ENCODE peak calls at places on chromosomes 16 and 17, in nine cellular contexts. B is adrenal gland, X is Peyer's patch, Y is ovary, P is body of pancreas, S is stomach, E is A549, I is uterus, G is esophagus muscularis mucosa. K is an unnamed sample.
A peak's percentile ranks its signal among the peaks of the same experiment; 100 is the strongest.

GRCh38 chr17:29778936-29779811 is 150.9 kb downstream of the SSH2 start:
- DNase-seq in B (peak; percentile 60), X (peak; percentile 79), Y (peak; percentile 38), P (peak; percentile 75), S (peak; percentile 68), E (peak; percentile 66), I (peak; percentile 82), G (peak; percentile 98), K (peak; percentile 75)

GRCh38 chr17:50183439-50184001 is 17.7 kb downstream of the SGCA start:
- DNase-seq in B (no peak), X (no peak), Y (no peak), P (no peak), S (no peak), E (no peak), I (no peak), G (no peak), K (no peak)

GRCh38 chr17:81337449-81337848 is 42.3 kb upstream of the SLC38A10 start:
- DNase-seq in B (peak; percentile 92), X (no peak), Y (no peak), P (peak; percentile 90), S (peak; percentile 81), E (peak; percentile 47), I (no peak), G (no peak), K (peak; percentile 67)

GRCh38 chr16:35506018-35506897 is 2046.8 kb downstream of the TP53TG3F start:
- DNase-seq in B (no peak), X (no peak), Y (no peak), P (peak; percentile 16), S (no peak), E (peak; percentile 60), I (no peak), G (no peak), K (no peak)

GRCh38 chr17:10646393-10646990 is 10.6 kb downstream of the MYH3 start:
- DNase-seq in B (peak; percentile 62), X (peak; percentile 67), Y (peak; percentile 63), P (peak; percentile 80), S (peak; percentile 82), E (peak; percentile 74), I (peak; percentile 63), G (peak; percentile 93), K (peak; percentile 69)

GRCh38 chr16:65576631-65577030 is 454.8 kb upstream of the CDH11 start:
- DNase-seq in B (no peak), X (no peak), Y (no peak), P (no peak), S (no peak), E (no peak), I (no peak), G (no peak), K (no peak)

GRCh38 chr16:89712476-89712805 is 8.3 kb downstream of the VPS9D1 start:
- DNase-seq in B (no peak), X (no peak), Y (no peak), P (no peak), S (no peak), E (no peak), I (no peak), G (no peak), K (no peak)

GRCh38 chr16:10941127-10941933 is 938 bp downstream of the DEXI start:
- DNase-seq in B (no peak), X (no peak), Y (peak; percentile 29), P (no peak), S (no peak), E (no peak), I (no peak), G (no peak), K (peak; percentile 35)

GRCh38 chr16:11658896-11659708 is 9.2 kb upstream of the SNN start:
- DNase-seq in B (no peak), X (no peak), Y (no peak), P (no peak), S (no peak), E (no peak), I (no peak), G (no peak), K (no peak)

GRCh38 chr16:55713103-55713502 is 57.3 kb downstream of the SLC6A2 start:
- DNase-seq in B (no peak), X (no peak), Y (no peak), P (no peak), S (no peak), E (no peak), I (no peak), G (no peak), K (no peak)

GRCh38 chr17:69579961-69580677 is 165.6 kb downstream of the MAP2K6 start:
- DNase-seq in B (no peak), X (no peak), Y (no peak), P (no peak), S (no peak), E (no peak), I (no peak), G (no peak), K (no peak)

GRCh38 chr16:48575471-48576050 is 34.4 kb downstream of the N4BP1 start:
- DNase-seq in B (no peak), X (no peak), Y (no peak), P (no peak), S (no peak), E (no peak), I (no peak), G (no peak), K (no peak)

GRCh38 chr16:89123831-89124100 is 30.1 kb downstream of the ACSF3 start:
- DNase-seq in B (no peak), X (no peak), Y (no peak), P (no peak), S (no peak), E (no peak), I (no peak), G (no peak), K (no peak)

GRCh38 chr16:78742501-78743283 is 643.2 kb downstream of the WWOX start:
- DNase-seq in B (peak; percentile 54), X (peak; percentile 71), Y (no peak), P (peak; percentile 9), S (peak; percentile 42), E (no peak), I (no peak), G (no peak), K (peak; percentile 68)

GRCh38 chr17:68461589-68461988 is 4.3 kb upstream of the WIPI1 start:
- DNase-seq in B (peak; percentile 82), X (no peak), Y (no peak), P (peak; percentile 26), S (peak; percentile 45), E (no peak), I (no peak), G (no peak), K (peak; percentile 38)

GRCh38 chr16:48323783-48324775 is 61.1 kb downstream of the SIAH1 start:
- DNase-seq in B (no peak), X (no peak), Y (no peak), P (no peak), S (no peak), E (no peak), I (no peak), G (no peak), K (no peak)

GRCh38 chr17:78323821-78324390 is 36.0 kb downstream of the SOCS3 start:
- DNase-seq in B (no peak), X (no peak), Y (no peak), P (no peak), S (no peak), E (no peak), I (no peak), G (no peak), K (no peak)
- H3K4me3 ChIP-seq in B (no peak overlapping the region), X (no peak overlapping the region), Y (peak overlapping the region; percentile 1), P (no peak overlapping the region), S (no peak overlapping the region), E (no peak overlapping the region), I (no peak overlapping the region), G (peak overlapping the region; percentile 32), K (no peak overlapping the region)

DNA sequence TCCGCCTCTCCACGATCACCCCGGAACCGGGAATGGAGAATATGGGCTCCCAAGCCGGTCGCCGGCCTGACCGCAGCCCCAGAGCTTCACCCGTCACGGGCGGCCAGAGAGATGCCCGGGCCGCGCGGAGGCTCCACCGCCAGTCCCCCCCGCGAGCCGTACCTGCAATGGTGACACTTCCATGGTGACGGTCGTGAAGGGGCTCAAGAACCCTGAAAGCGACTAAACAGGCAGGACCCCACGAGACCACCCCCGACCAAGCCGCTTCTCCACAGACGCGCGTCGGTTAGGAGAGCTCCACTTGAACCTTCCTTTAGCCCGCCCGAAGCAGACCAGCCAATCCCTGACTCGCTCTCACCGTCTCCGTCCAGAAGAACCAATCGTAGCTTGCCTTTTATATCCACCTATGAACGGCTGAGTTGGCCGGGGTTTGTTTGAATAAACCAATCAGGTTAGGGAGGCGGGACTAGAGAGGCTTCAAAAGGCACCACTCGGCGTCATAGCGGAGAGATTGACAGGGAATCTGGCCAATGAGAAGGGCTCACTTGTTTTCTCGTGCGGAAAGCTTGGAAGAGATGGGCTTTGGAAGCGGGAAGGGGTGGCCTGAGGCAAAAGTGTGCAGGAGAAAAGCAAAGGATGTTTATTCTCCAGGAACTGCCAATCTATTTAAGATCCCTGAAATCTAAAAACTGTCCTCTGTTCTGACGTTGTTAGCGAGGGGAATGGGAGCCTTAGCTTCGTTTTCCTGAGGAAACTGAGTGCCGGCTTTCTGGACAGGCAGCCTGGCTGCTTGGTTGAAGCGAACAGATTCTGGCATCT is at the start of gene TOP2A:
- DNase-seq in B (peak; percentile 99), X (peak; percentile 95), Y (peak; percentile 96), P (peak; percentile 98), S (peak; percentile 99), E (peak; percentile 100), I (peak; percentile 100), G (peak; percentile 100), K (peak; percentile 98)
- TF ChIP-seq POLR2A in B (no peak), X (no peak), Y (no peak), P (no peak), S (no peak), E (peak; percentile 62), I (no peak), G (no peak), K (no peak)

GRCh38 chr17:47288531-47289116 is 35.0 kb downstream of the ITGB3 start:
- DNase-seq in B (peak; percentile 67), X (no peak), Y (no peak), P (no peak), S (no peak), E (peak; percentile 22), I (no peak), G (no peak), K (no peak)
- H3K27ac ChIP-seq in B (no peak overlapping the region), X (no peak overlapping the region), Y (no peak overlapping the region), P (no peak overlapping the region), S (no peak overlapping the region), E (no peak overlapping the region), I (no peak overlapping the region), G (no peak overlapping the region), K (no peak overlapping the region)

GRCh38 chr17:75697651-75698291 is 23.5 kb upstream of the ITGB4 start:
- DNase-seq in B (no peak), X (no peak), Y (no peak), P (peak; percentile 82), S (peak; percentile 65), E (no peak), I (no peak), G (no peak), K (peak; percentile 46)
- H3K4me3 ChIP-seq in B (no peak overlapping the region), X (no peak overlapping the region), Y (no peak overlapping the region), P (no peak overlapping the region), S (no peak overlapping the region), E (no peak overlapping the region), I (no peak overlapping the region), G (no peak overlapping the region), K (no peak overlapping the region)

GRCh38 chr16:2761886-2762583 is 9.6 kb downstream of the SRRM2 start:
- DNase-seq in B (no peak), X (no peak), Y (no peak), P (no peak), S (no peak), E (no peak), I (no peak), G (no peak), K (no peak)
- TF ChIP-seq POLR2A in B (no peak), X (no peak), Y (no peak), P (no peak), S (no peak), E (no peak), I (no peak), G (no peak), K (no peak)